ENCODE peak calls at places on chromosomes 16 and 17, in six cellular contexts. One of them, this sample, is unnamed. For H3K9me3, the result is how much of the 10 kb centered on the place peaks cover.

GRCh38 chr17:288802-289356 is 63.7 kb downstream of the RPH3AL start:
- DNase-seq in gastrocnemius medialis: no peak
- DNase-seq in fibroblast of lung: no peak
- DNase-seq in heart left ventricle: no peak
- DNase-seq in neural progenitor cell: no peak
- DNase-seq in keratinocyte: no peak
- DNase-seq in this sample: no peak

GRCh38 chr16:10979717-10980601 is 35.6 kb downstream of the CLEC16A start:
- DNase-seq in gastrocnemius medialis: peak
- DNase-seq in fibroblast of lung: no peak
- DNase-seq in heart left ventricle: no peak
- DNase-seq in neural progenitor cell: no peak
- DNase-seq in keratinocyte: no peak
- DNase-seq in this sample: no peak

GRCh38 chr17:76404256-76404655 is 19.8 kb downstream of the SPHK1 start:
- DNase-seq in gastrocnemius medialis: no peak
- DNase-seq in fibroblast of lung: no peak
- DNase-seq in heart left ventricle: no peak
- DNase-seq in neural progenitor cell: no peak
- DNase-seq in keratinocyte: no peak
- DNase-seq in this sample: no peak

GRCh38 chr17:32007463-32008298 is 498 bp downstream of the LRRC37B start:
- DNase-seq in gastrocnemius medialis: peak
- DNase-seq in fibroblast of lung: peak
- DNase-seq in heart left ventricle: no peak
- DNase-seq in neural progenitor cell: peak
- DNase-seq in keratinocyte: no peak
- DNase-seq in this sample: peak

GRCh38 chr17:83079340-83079747 is at the start of gene METRNL:
- DNase-seq in gastrocnemius medialis: no peak
- DNase-seq in fibroblast of lung: peak
- DNase-seq in heart left ventricle: peak
- DNase-seq in neural progenitor cell: peak
- DNase-seq in keratinocyte: no peak
- DNase-seq in this sample: peak

GRCh38 chr16:11016524-11016988 is 72.2 kb downstream of the CLEC16A start:
- DNase-seq in gastrocnemius medialis: no peak
- DNase-seq in fibroblast of lung: no peak
- DNase-seq in heart left ventricle: no peak
- DNase-seq in neural progenitor cell: no peak
- DNase-seq in keratinocyte: no peak
- DNase-seq in this sample: no peak

GRCh38 chr16:54359086-54359485 is 72.5 kb upstream of the IRX3 start:
- DNase-seq in gastrocnemius medialis: no peak
- DNase-seq in fibroblast of lung: no peak
- DNase-seq in heart left ventricle: no peak
- DNase-seq in neural progenitor cell: peak
- DNase-seq in keratinocyte: no peak
- DNase-seq in this sample: no peak

GRCh38 chr17:82866521-82867214 is 26.8 kb upstream of the ZNF750 start:
- DNase-seq in gastrocnemius medialis: no peak
- DNase-seq in fibroblast of lung: peak
- DNase-seq in heart left ventricle: peak
- DNase-seq in neural progenitor cell: peak
- DNase-seq in keratinocyte: no peak
- DNase-seq in this sample: peak

GRCh38 chr17:42441717-42442565 is 16.7 kb upstream of the ATP6V0A1 start:
- DNase-seq in gastrocnemius medialis: no peak
- DNase-seq in fibroblast of lung: no peak
- DNase-seq in heart left ventricle: no peak
- DNase-seq in neural progenitor cell: peak
- DNase-seq in keratinocyte: no peak
- DNase-seq in this sample: no peak

GRCh38 chr16:8569650-8570338 is 20.5 kb downstream of the TMEM114 start:
- DNase-seq in gastrocnemius medialis: no peak
- DNase-seq in fibroblast of lung: no peak
- DNase-seq in heart left ventricle: no peak
- DNase-seq in neural progenitor cell: peak
- DNase-seq in keratinocyte: no peak
- DNase-seq in this sample: no peak

GRCh38 chr16:89104930-89105571 is 11.4 kb downstream of the ACSF3 start:
- DNase-seq in gastrocnemius medialis: no peak
- DNase-seq in fibroblast of lung: no peak
- DNase-seq in heart left ventricle: no peak
- DNase-seq in neural progenitor cell: no peak
- DNase-seq in keratinocyte: no peak
- DNase-seq in this sample: no peak

GRCh38 chr17:61451538-61452300 is 503 bp upstream of the TBX4 start:
- DNase-seq in gastrocnemius medialis: no peak
- DNase-seq in fibroblast of lung: peak
- DNase-seq in heart left ventricle: no peak
- DNase-seq in neural progenitor cell: peak
- DNase-seq in keratinocyte: no peak
- DNase-seq in this sample: no peak

GRCh38 chr16:17446661-17447060 is 24.1 kb downstream of the XYLT1 start:
- DNase-seq in gastrocnemius medialis: no peak
- DNase-seq in fibroblast of lung: no peak
- DNase-seq in heart left ventricle: peak
- DNase-seq in neural progenitor cell: no peak
- DNase-seq in keratinocyte: no peak
- DNase-seq in this sample: no peak

GRCh38 chr16:57899771-57900661 is 70.9 kb downstream of the CNGB1 start:
- DNase-seq in gastrocnemius medialis: no peak
- DNase-seq in fibroblast of lung: peak
- DNase-seq in heart left ventricle: peak
- DNase-seq in neural progenitor cell: peak
- DNase-seq in keratinocyte: no peak
- DNase-seq in this sample: peak

GRCh38 chr16:58332997-58333700 is 38.3 kb upstream of the PRSS54 start:
- DNase-seq in gastrocnemius medialis: no peak
- DNase-seq in fibroblast of lung: no peak
- DNase-seq in heart left ventricle: no peak
- DNase-seq in neural progenitor cell: peak
- DNase-seq in keratinocyte: no peak
- DNase-seq in this sample: no peak

GRCh38 chr17:9237661-9238301 is 216.5 kb downstream of the NTN1 start:
- DNase-seq in gastrocnemius medialis: no peak
- DNase-seq in fibroblast of lung: no peak
- DNase-seq in heart left ventricle: no peak
- DNase-seq in neural progenitor cell: peak
- DNase-seq in keratinocyte: no peak
- DNase-seq in this sample: no peak

GRCh38 chr16:57966986-57967385 is 3.9 kb downstream of the CNGB1 start:
- DNase-seq in gastrocnemius medialis: no peak
- DNase-seq in fibroblast of lung: no peak
- DNase-seq in heart left ventricle: no peak
- DNase-seq in neural progenitor cell: no peak
- DNase-seq in keratinocyte: no peak
- DNase-seq in this sample: no peak

GRCh38 chr17:57597531-57598453 is 147.3 kb downstream of the CCDC182 start:
- DNase-seq in gastrocnemius medialis: no peak
- DNase-seq in fibroblast of lung: peak
- DNase-seq in heart left ventricle: peak
- DNase-seq in neural progenitor cell: peak
- DNase-seq in keratinocyte: peak
- DNase-seq in this sample: peak

GRCh38 chr17:82126479-82127314 is 28.7 kb upstream of the FASN start:
- DNase-seq in gastrocnemius medialis: no peak
- DNase-seq in fibroblast of lung: no peak
- DNase-seq in heart left ventricle: no peak
- DNase-seq in neural progenitor cell: no peak
- DNase-seq in keratinocyte: no peak
- DNase-seq in this sample: no peak

GRCh38 chr17:80832266-80832676 is 159.4 kb upstream of the CHMP6 start:
- DNase-seq in gastrocnemius medialis: no peak
- DNase-seq in fibroblast of lung: peak
- DNase-seq in heart left ventricle: no peak
- DNase-seq in neural progenitor cell: peak
- DNase-seq in keratinocyte: no peak
- DNase-seq in this sample: peak

GRCh38 chr17:79748296-79749099 is 17.8 kb downstream of the ENPP7 start:
- DNase-seq in gastrocnemius medialis: no peak
- DNase-seq in fibroblast of lung: no peak
- DNase-seq in heart left ventricle: no peak
- DNase-seq in neural progenitor cell: peak
- DNase-seq in keratinocyte: no peak
- DNase-seq in this sample: no peak
- H3K4me3 ChIP-seq in gastrocnemius medialis: no peak
- H3K4me3 ChIP-seq in fibroblast of lung: no peak
- H3K4me3 ChIP-seq in heart left ventricle: no peak
- H3K4me3 ChIP-seq in neural progenitor cell: peak
- H3K4me3 ChIP-seq in keratinocyte: no peak
- H3K4me3 ChIP-seq in this sample: no peak

DNA sequence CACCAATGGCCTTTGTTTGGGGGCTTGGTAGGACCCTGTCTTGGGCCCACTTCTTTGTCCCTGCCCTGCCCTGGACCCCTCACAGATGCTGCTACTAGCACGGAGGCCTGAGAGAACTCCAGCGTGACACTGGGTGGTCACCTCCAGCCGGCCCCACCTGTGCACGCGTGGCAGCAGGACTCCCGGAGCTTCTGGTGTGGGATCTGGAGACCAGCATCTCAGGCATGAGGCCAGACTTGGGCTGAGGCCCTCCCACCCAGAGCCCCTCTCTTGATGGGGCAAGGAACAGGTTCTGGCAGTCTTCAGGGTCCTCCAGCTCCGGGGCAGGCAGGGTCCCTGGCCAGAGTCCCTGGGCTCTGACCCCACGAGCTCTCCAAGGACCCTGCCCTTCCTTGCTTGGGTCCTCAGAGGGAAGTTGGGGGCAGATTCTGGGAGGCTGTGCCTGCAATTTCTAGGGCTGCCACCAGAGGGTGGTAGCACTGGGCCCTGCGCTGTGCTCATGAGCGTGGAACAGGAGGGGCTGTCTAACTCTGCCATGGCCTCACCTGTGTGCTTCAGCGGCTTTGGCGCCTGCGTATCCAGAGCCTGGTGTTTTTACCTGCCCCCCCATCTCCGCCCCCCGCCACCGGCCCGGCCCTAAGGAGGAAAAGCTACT is 3.1 kb upstream of the BAIAP3 start:
- DNase-seq in gastrocnemius medialis: no peak
- DNase-seq in fibroblast of lung: no peak
- DNase-seq in heart left ventricle: no peak
- DNase-seq in neural progenitor cell: no peak
- DNase-seq in keratinocyte: no peak
- DNase-seq in this sample: no peak
- TF ChIP-seq CTCF in gastrocnemius medialis: no peak
- TF ChIP-seq CTCF in fibroblast of lung: peak
- TF ChIP-seq CTCF in heart left ventricle: no peak
- TF ChIP-seq CTCF in neural progenitor cell: peak
- TF ChIP-seq CTCF in keratinocyte: peak
- TF ChIP-seq CTCF in this sample: peak

GRCh38 chr17:49183341-49183740 is 27.0 kb downstream of the GNGT2 start:
- DNase-seq in gastrocnemius medialis: no peak
- DNase-seq in fibroblast of lung: no peak
- DNase-seq in heart left ventricle: no peak
- DNase-seq in neural progenitor cell: no peak
- DNase-seq in keratinocyte: no peak
- DNase-seq in this sample: no peak

GRCh38 chr17:49183801-49184200 is 26.6 kb downstream of the GNGT2 start:
- DNase-seq in gastrocnemius medialis: no peak
- DNase-seq in fibroblast of lung: no peak
- DNase-seq in heart left ventricle: no peak
- DNase-seq in neural progenitor cell: no peak
- DNase-seq in keratinocyte: no peak
- DNase-seq in this sample: no peak

GRCh38 chr17:49180303-49180702 is 30.1 kb downstream of the GNGT2 start:
- DNase-seq in gastrocnemius medialis: peak
- DNase-seq in fibroblast of lung: peak
- DNase-seq in heart left ventricle: peak
- DNase-seq in neural progenitor cell: peak
- DNase-seq in keratinocyte: no peak
- DNase-seq in this sample: peak

DNA sequence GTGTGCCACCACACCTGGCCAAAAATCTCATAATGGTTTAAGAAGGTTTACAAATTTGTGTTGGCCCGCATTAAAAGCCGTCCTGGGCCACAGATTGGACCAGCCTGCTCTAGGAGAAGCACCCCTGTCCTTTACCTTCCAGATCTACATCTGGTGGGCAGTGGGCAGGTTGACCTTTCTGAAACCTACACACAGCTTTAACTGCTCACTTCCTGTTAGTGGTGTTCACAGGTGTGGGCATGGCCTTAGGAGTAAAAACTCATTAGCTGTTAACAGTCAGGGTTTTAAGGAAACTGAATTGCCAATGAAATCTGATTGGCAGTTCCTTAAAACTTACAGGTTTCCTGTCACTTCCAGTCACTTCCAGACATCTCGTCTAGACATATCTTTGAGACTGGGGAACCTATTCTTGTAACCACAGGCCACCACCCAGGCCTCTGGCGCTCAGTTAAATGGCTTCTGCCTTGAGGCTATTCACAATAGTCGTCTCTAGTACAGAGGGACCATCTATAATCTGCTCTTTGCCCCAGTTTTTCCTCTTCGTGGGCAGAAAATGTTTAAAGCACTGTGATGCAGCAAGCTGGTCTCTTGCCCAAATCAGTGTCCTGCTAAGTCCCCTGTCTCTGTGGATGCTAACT is 29.3 kb downstream of the GNGT2 start:
- DNase-seq in gastrocnemius medialis: no peak
- DNase-seq in fibroblast of lung: no peak
- DNase-seq in heart left ventricle: no peak
- DNase-seq in neural progenitor cell: no peak
- DNase-seq in keratinocyte: no peak
- DNase-seq in this sample: no peak
- H3K9me3 ChIP-seq in gastrocnemius medialis: under half
- H3K9me3 ChIP-seq in fibroblast of lung: under half
- H3K9me3 ChIP-seq in heart left ventricle: under half
- H3K9me3 ChIP-seq in neural progenitor cell: under half
- H3K9me3 ChIP-seq in keratinocyte: under half
- H3K9me3 ChIP-seq in this sample: under half

DNA sequence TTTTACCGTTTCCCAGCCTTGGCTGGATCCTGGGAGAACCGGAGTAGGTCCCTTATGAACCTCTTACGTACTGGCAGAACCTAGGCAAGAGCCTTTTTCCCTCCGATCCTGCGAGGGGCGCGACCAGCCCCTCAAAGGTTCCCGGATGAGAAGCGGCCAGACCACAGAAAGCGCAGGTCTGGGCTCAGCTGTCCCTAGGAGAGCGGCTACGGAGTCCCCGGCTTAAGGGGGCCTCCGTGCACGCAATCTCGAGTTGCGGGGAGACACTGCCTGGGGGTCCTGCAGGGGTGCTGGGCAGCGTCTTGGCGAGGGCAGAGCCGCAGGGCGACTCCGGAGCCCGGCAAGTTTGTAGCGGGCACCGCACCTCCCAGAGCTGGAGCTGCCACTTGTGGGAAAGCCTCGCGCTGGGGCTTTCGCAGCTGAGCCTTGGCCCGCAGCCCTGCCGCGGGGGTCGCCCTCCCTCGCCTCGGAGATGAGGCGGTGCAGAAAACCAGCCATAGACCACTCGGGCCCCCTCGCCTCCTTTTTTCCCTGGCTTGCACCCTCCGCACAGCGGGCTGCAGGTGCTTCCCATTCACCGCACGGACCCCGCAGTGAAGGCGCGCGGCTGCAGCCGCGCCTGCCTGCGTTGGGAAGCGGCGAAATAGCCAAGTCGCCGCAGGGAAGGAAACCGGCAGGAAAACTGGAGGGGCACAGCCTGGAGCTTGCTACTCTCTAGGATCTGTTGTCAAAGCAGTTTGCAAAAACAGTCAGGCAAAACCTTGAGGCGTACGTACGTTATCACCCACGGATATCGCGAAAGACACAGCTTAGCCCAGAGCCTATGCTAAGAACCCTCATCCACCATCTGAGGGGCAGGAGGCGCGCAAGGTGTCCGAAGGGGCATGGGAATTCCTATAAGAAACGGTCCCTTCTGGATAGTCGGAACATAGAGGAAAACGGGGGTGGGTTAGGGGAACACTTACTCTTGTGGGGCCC is 834 bp downstream of the CDH8 start:
- DNase-seq in gastrocnemius medialis: no peak
- DNase-seq in fibroblast of lung: no peak
- DNase-seq in heart left ventricle: no peak
- DNase-seq in neural progenitor cell: peak
- DNase-seq in keratinocyte: no peak
- DNase-seq in this sample: no peak
- H3K4me3 ChIP-seq in gastrocnemius medialis: peak
- H3K4me3 ChIP-seq in fibroblast of lung: no peak
- H3K4me3 ChIP-seq in heart left ventricle: peak
- H3K4me3 ChIP-seq in neural progenitor cell: peak
- H3K4me3 ChIP-seq in keratinocyte: peak
- H3K4me3 ChIP-seq in this sample: no peak